ENCODE peak calls at places on chromosome 14, in four cellular contexts. One of them, this sample, is unnamed.

GRCh38 chr14:51648296-51648695 is 3.4 kb upstream of the FRMD6 start:
- DNase-seq in uterus: no peak
- DNase-seq in psoas muscle: no peak
- DNase-seq in IMR-90: no peak
- DNase-seq in this sample: no peak

GRCh38 chr14:20494935-20495766 is 10.2 kb upstream of the RNASE10 start:
- DNase-seq in IMR-90: peak; percentile 53
- DNase-seq in psoas muscle: no peak
- DNase-seq in uterus: no peak
- DNase-seq in this sample: no peak

GRCh38 chr14:71555654-71556559 is 376.3 kb upstream of the RGS6 start:
- DNase-seq in uterus: no peak
- DNase-seq in IMR-90: peak; percentile 43
- DNase-seq in psoas muscle: no peak
- DNase-seq in this sample: no peak

GRCh38 chr14:74945852-74946658 is 9.3 kb downstream of the PGF start:
- DNase-seq in psoas muscle: peak; percentile 85
- DNase-seq in IMR-90: peak; percentile 59
- DNase-seq in uterus: peak; percentile 77
- DNase-seq in this sample: peak; percentile 70

GRCh38 chr14:72932893-72933292 is 6.6 kb downstream of the DCAF4 start:
- DNase-seq in IMR-90: no peak
- DNase-seq in uterus: no peak
- DNase-seq in psoas muscle: no peak
- DNase-seq in this sample: no peak

GRCh38 chr14:75607044-75607443 is 28.6 kb downstream of the FLVCR2 start:
- DNase-seq in IMR-90: no peak
- DNase-seq in psoas muscle: no peak
- DNase-seq in uterus: no peak
- DNase-seq in this sample: no peak

GRCh38 chr14:89165810-89166209 is 251.2 kb downstream of the FOXN3 start:
- DNase-seq in IMR-90: peak; percentile 10
- DNase-seq in psoas muscle: no peak
- DNase-seq in uterus: no peak
- DNase-seq in this sample: no peak

GRCh38 chr14:92421756-92422155 is 91.8 kb upstream of the RIN3 start:
- DNase-seq in uterus: no peak
- DNase-seq in IMR-90: no peak
- DNase-seq in psoas muscle: no peak
- DNase-seq in this sample: no peak

GRCh38 chr14:100988011-100988410 is 84.5 kb upstream of the RTL1 start:
- DNase-seq in psoas muscle: no peak
- DNase-seq in IMR-90: peak; percentile 43
- DNase-seq in uterus: no peak
- DNase-seq in this sample: no peak

GRCh38 chr14:78829274-78829673 is 659.1 kb downstream of the NRXN3 start:
- DNase-seq in uterus: no peak
- DNase-seq in IMR-90: no peak
- DNase-seq in psoas muscle: no peak
- DNase-seq in this sample: no peak

GRCh38 chr14:76968621-76969063 is 59.9 kb downstream of the IRF2BPL start:
- DNase-seq in psoas muscle: no peak
- DNase-seq in uterus: no peak
- DNase-seq in IMR-90: no peak
- DNase-seq in this sample: no peak
- TF ChIP-seq CTCF in psoas muscle: no peak
- TF ChIP-seq CTCF in uterus: no peak
- TF ChIP-seq CTCF in IMR-90: no peak
- TF ChIP-seq CTCF in this sample: no peak

DNA sequence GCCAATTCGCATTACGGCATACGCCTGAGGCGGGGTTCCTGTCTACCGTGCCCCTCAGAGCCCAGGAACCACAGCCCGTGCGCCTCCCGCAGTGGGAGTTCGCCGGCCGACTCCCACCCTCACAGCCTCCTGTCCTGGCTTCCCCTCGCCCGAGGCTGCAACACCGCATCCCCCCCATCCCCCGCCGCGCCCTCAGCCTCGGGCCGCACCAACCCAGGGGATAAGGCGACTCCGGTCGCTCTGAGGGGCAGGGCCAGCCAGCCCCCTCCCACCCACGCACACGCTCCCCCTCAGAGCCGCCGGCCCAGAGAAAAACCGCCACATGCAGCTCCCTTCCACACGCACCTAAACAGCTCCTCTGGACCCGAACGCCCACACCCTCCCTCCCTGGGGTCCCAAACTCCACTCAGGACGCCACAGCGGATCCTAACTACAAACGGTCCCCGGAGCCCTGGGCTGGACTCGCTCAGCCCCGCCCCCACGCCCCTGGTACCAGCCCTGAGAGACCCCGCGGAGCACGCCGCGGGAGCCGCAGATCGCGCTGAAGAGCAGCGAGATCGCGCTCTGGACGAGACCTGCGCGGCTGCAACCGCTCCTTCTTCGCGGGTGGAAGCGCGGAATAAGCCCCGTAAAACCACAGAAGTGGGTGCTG is at the start of gene C14orf39:
- DNase-seq in psoas muscle: peak; percentile 80
- DNase-seq in uterus: no peak
- DNase-seq in IMR-90: peak; percentile 65
- DNase-seq in this sample: no peak
- TF ChIP-seq CTCF in psoas muscle: no peak
- TF ChIP-seq CTCF in uterus: no peak
- TF ChIP-seq CTCF in IMR-90: no peak
- TF ChIP-seq CTCF in this sample: no peak

GRCh38 chr14:87052646-87053225 is 940.2 kb downstream of the GALC start:
- DNase-seq in uterus: no peak
- DNase-seq in IMR-90: no peak
- DNase-seq in psoas muscle: no peak
- DNase-seq in this sample: no peak

GRCh38 chr14:87045956-87046355 is 947.0 kb downstream of the GALC start:
- DNase-seq in uterus: no peak
- DNase-seq in IMR-90: no peak
- DNase-seq in psoas muscle: no peak
- DNase-seq in this sample: no peak

GRCh38 chr14:87046960-87047359 is 946.0 kb downstream of the GALC start:
- DNase-seq in uterus: no peak
- DNase-seq in psoas muscle: no peak
- DNase-seq in IMR-90: no peak
- DNase-seq in this sample: no peak

GRCh38 chr14:87055007-87055406 is 938.0 kb downstream of the GALC start:
- DNase-seq in uterus: no peak
- DNase-seq in IMR-90: no peak
- DNase-seq in psoas muscle: no peak
- DNase-seq in this sample: no peak

GRCh38 chr14:87049886-87050820 is 942.8 kb downstream of the GALC start:
- DNase-seq in uterus: no peak
- DNase-seq in psoas muscle: no peak
- DNase-seq in IMR-90: peak; percentile 47
- DNase-seq in this sample: no peak
- TF ChIP-seq CTCF in uterus: peak; percentile 15
- TF ChIP-seq CTCF in psoas muscle: no peak
- TF ChIP-seq CTCF in IMR-90: peak; percentile 70
- TF ChIP-seq CTCF in this sample: no peak

DNA sequence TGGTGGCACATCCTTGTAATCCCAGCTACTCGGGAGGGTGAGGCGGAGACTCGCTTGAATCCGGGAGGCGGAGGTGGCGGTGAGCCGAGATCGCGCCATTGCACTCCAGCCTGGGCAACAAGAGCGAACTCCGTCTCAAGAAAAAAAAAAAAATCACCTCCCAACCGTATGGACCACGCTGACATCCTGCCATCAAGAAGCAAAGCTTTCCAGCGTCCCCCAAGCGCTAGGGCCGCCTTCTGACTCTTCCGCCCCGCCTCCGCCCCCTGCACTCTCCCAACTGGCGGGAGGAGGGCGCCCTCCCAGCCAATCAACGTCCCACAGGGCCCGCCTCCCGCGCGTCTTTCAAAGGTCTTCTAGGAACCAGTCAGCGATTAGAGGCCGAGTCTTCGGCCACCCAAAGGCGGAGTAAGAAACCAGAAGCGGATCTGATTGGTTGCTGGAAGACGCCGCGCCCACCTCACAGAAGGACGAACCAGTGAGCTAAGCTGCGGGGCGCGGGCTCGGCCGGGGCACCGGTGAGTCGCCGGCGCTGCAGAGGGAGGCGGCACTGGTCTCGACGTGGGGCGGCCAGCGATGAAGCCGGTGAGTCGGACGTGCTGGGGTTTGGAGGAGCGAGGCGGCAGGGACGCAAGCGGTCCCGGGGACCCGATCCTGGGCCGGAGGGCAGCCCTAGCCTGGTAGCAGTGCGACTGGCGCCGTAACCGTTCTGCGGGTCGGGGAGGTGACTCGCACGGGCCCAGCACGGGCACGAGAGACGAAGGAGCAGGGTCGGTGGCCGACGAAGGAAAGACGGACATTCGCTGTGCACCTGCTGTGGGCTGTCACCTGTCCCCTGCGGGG is at the start of gene CDKN3:
- DNase-seq in IMR-90: peak; percentile 99
- DNase-seq in uterus: peak; percentile 97
- DNase-seq in psoas muscle: peak; percentile 98
- DNase-seq in this sample: peak; percentile 97
- TF ChIP-seq CTCF in IMR-90: peak; percentile 45
- TF ChIP-seq CTCF in uterus: peak; percentile 70
- TF ChIP-seq CTCF in psoas muscle: peak; percentile 48
- TF ChIP-seq CTCF in this sample: peak; percentile 63

GRCh38 chr14:62673014-62673727 is 372.1 kb downstream of the KCNH5 start:
- DNase-seq in psoas muscle: no peak
- DNase-seq in uterus: no peak
- DNase-seq in IMR-90: no peak
- DNase-seq in this sample: no peak

GRCh38 chr14:62670526-62670925 is 374.7 kb downstream of the KCNH5 start:
- DNase-seq in psoas muscle: no peak
- DNase-seq in uterus: no peak
- DNase-seq in IMR-90: peak; percentile 84
- DNase-seq in this sample: no peak

GRCh38 chr14:62674833-62675232 is 370.4 kb downstream of the KCNH5 start:
- DNase-seq in uterus: no peak
- DNase-seq in psoas muscle: no peak
- DNase-seq in IMR-90: no peak
- DNase-seq in this sample: no peak
- TF ChIP-seq CTCF in uterus: no peak
- TF ChIP-seq CTCF in psoas muscle: no peak
- TF ChIP-seq CTCF in IMR-90: no peak
- TF ChIP-seq CTCF in this sample: no peak

GRCh38 chr14:55136241-55136640 is 7.2 kb downstream of the LGALS3 start:
- DNase-seq in psoas muscle: no peak
- DNase-seq in IMR-90: peak; percentile 79
- DNase-seq in uterus: no peak
- DNase-seq in this sample: no peak

GRCh38 chr14:55139696-55140509 is 10.9 kb downstream of the LGALS3 start:
- DNase-seq in IMR-90: no peak
- DNase-seq in uterus: no peak
- DNase-seq in psoas muscle: no peak
- DNase-seq in this sample: no peak

GRCh38 chr14:55139152-55139551 is 10.1 kb downstream of the LGALS3 start:
- DNase-seq in psoas muscle: no peak
- DNase-seq in uterus: no peak
- DNase-seq in IMR-90: no peak
- DNase-seq in this sample: no peak

GRCh38 chr14:55138091-55138490 is 9.0 kb downstream of the LGALS3 start:
- DNase-seq in IMR-90: no peak
- DNase-seq in uterus: no peak
- DNase-seq in psoas muscle: no peak
- DNase-seq in this sample: no peak

GRCh38 chr14:55136868-55137785 is 8.1 kb downstream of the LGALS3 start:
- DNase-seq in IMR-90: peak; percentile 88
- DNase-seq in uterus: peak; percentile 80
- DNase-seq in psoas muscle: peak; percentile 74
- DNase-seq in this sample: peak; percentile 73
- TF ChIP-seq CTCF in IMR-90: peak; percentile 16
- TF ChIP-seq CTCF in uterus: no peak
- TF ChIP-seq CTCF in psoas muscle: no peak
- TF ChIP-seq CTCF in this sample: no peak

GRCh38 chr14:103628221-103628683 is 759 bp upstream of the KLC1 start:
- DNase-seq in IMR-90: peak; percentile 79
- DNase-seq in uterus: peak; percentile 71
- DNase-seq in psoas muscle: peak; percentile 91
- DNase-seq in this sample: peak; percentile 49

GRCh38 chr14:103627073-103628025 is 1.7 kb upstream of the KLC1 start:
- DNase-seq in IMR-90: no peak
- DNase-seq in psoas muscle: no peak
- DNase-seq in uterus: no peak
- DNase-seq in this sample: no peak

GRCh38 chr14:103630364-103631108 is 1.5 kb downstream of the KLC1 start:
- DNase-seq in IMR-90: peak; percentile 31
- DNase-seq in uterus: no peak
- DNase-seq in psoas muscle: no peak
- DNase-seq in this sample: no peak

GRCh38 chr14:103629503-103630121 is 601 bp downstream of the KLC1 start:
- DNase-seq in uterus: peak; percentile 56
- DNase-seq in IMR-90: no peak
- DNase-seq in psoas muscle: peak; percentile 80
- DNase-seq in this sample: peak; percentile 43

GRCh38 chr14:103628684-103629502 is at the start of gene KLC1:
- DNase-seq in psoas muscle: peak; percentile 93
- DNase-seq in IMR-90: peak; percentile 54
- DNase-seq in uterus: peak; percentile 89
- DNase-seq in this sample: peak; percentile 84
- TF ChIP-seq CTCF in psoas muscle: no peak
- TF ChIP-seq CTCF in IMR-90: no peak
- TF ChIP-seq CTCF in uterus: no peak
- TF ChIP-seq CTCF in this sample: peak; percentile 11

This sample was measured in tibial nerve.